ENCODE peak calls at places on chromosomes 5 and 9, in ten cellular contexts. Z is HCT116, R is heart left ventricle, O is endodermal cell, J is gastrocnemius medialis, K is left ventricle myocardium inferior, I is HL-60, U is ovary, H is hepatocyte, Y is keratinocyte. Q is an unnamed sample.

GRCh38 chr5:196350-196749 is 5.1 kb downstream of the LRRC14B start:
- DNase-seq in J (no peak), U (no peak), Y (no peak), I (no peak), O (no peak), Z (no peak), K (no peak), H (no peak), R (no peak), Q (no peak)

GRCh38 chr5:79962580-79963222 is 28.4 kb downstream of the MTX3 start:
- DNase-seq in O (no peak), J (no peak), R (no peak), K (no peak), H (no peak), U (no peak), I (no peak), Y (no peak), Z (no peak), Q (peak; percentile 47)

GRCh38 chr9:69204869-69205268 is 30.8 kb downstream of the TJP2 start:
- DNase-seq in K (peak; percentile 25), U (peak; percentile 37), J (no peak), Y (no peak), R (no peak), O (peak; percentile 61), I (no peak), Z (no peak), H (no peak), Q (no peak)

GRCh38 chr9:105244274-105244995 is at the start of gene SLC44A1:
- DNase-seq in J (peak; percentile 91), Z (peak; percentile 83), Y (no peak), O (peak; percentile 97), R (peak; percentile 99), U (peak; percentile 95), H (peak; percentile 98), K (peak; percentile 98), I (peak; percentile 97), Q (peak; percentile 79)

GRCh38 chr5:138954257-138955012 is 79.3 kb upstream of the LRRTM2 start:
- DNase-seq in Y (no peak), H (no peak), I (no peak), O (peak; percentile 42), R (no peak), K (no peak), U (no peak), J (no peak), Z (no peak), Q (no peak)

GRCh38 chr5:19554524-19554923 is 433.5 kb downstream of the CDH18 start:
- DNase-seq in R (no peak), Y (no peak), I (no peak), O (no peak), Z (no peak), U (no peak), J (no peak), K (no peak), H (no peak), Q (no peak)

GRCh38 chr5:39755452-39755851 is 330.7 kb upstream of the DAB2 start:
- DNase-seq in Y (no peak), K (no peak), O (no peak), R (no peak), I (no peak), Z (no peak), J (no peak), U (no peak), H (no peak), Q (no peak)

GRCh38 chr9:14423816-14424261 is 109.9 kb upstream of the NFIB start:
- DNase-seq in U (no peak), J (no peak), O (peak; percentile 61), Z (no peak), Y (no peak), K (no peak), H (no peak), I (no peak), R (no peak), Q (peak; percentile 38)

GRCh38 chr5:136638084-136638483 is 272.7 kb upstream of the TRPC7 start:
- DNase-seq in R (no peak), J (no peak), Z (no peak), H (peak; percentile 12), K (no peak), Y (no peak), U (no peak), I (no peak), O (no peak), Q (peak; percentile 14)

GRCh38 chr9:117101003-117101402 is 313.9 kb downstream of the ASTN2 start:
- DNase-seq in R (no peak), Z (no peak), U (no peak), I (no peak), H (no peak), Y (no peak), K (no peak), O (no peak), J (no peak), Q (no peak)

GRCh38 chr9:38415846-38416245 is 8.4 kb downstream of the IGFBPL1 start:
- DNase-seq in R (no peak), U (no peak), Y (no peak), I (no peak), K (no peak), O (no peak), Z (no peak), H (no peak), J (no peak), Q (no peak)

GRCh38 chr5:16616536-16617271 is at the start of gene RETREG1:
- DNase-seq in Z (peak; percentile 15), J (no peak), H (peak; percentile 80), Y (no peak), U (peak; percentile 50), I (peak; percentile 55), O (peak; percentile 84), R (peak; percentile 85), K (peak; percentile 68), Q (peak; percentile 4)

GRCh38 chr9:137482094-137482781 is 23.1 kb upstream of the NSMF start:
- DNase-seq in Y (no peak), R (peak; percentile 56), K (no peak), Z (no peak), O (no peak), J (peak; percentile 54), I (peak; percentile 90), H (peak; percentile 58), U (peak; percentile 64), Q (peak; percentile 77)

GRCh38 chr5:13566903-13567339 is 377.6 kb downstream of the DNAH5 start:
- DNase-seq in O (no peak), H (peak; percentile 73), U (no peak), I (peak; percentile 22), R (no peak), J (no peak), K (no peak), Y (peak; percentile 86), Z (no peak), Q (peak; percentile 99)

GRCh38 chr5:132451387-132451786 is 39.2 kb downstream of the IRF1 start:
- DNase-seq in I (no peak), U (no peak), Z (no peak), Y (no peak), O (peak; percentile 60), K (no peak), R (no peak), H (no peak), J (no peak), Q (peak; percentile 56)

GRCh38 chr9:6054280-6055099 is 39.1 kb upstream of the RANBP6 start:
- DNase-seq in J (no peak), Z (peak; percentile 78), U (peak; percentile 75), R (no peak), O (peak; percentile 93), Y (peak; percentile 60), K (peak; percentile 38), I (peak; percentile 72), H (peak; percentile 90), Q (peak; percentile 65)

GRCh38 chr9:6051511-6051950 is 36.1 kb upstream of the RANBP6 start:
- DNase-seq in K (no peak), O (no peak), Z (no peak), J (no peak), I (no peak), U (no peak), H (no peak), R (no peak), Y (no peak), Q (no peak)

GRCh38 chr9:6052520-6052919 is 37.1 kb upstream of the RANBP6 start:
- DNase-seq in J (no peak), O (no peak), I (no peak), U (no peak), K (no peak), Z (no peak), Y (no peak), H (no peak), R (no peak), Q (peak; percentile 84)

GRCh38 chr9:6049798-6050197 is 34.4 kb upstream of the RANBP6 start:
- DNase-seq in R (no peak), H (no peak), O (peak; percentile 79), Y (no peak), Z (peak; percentile 35), I (peak; percentile 64), U (no peak), J (no peak), K (no peak), Q (peak; percentile 51)

GRCh38 chr9:6055213-6055612 is 39.8 kb upstream of the RANBP6 start:
- DNase-seq in H (peak; percentile 87), J (no peak), Y (peak; percentile 91), O (peak; percentile 73), U (peak; percentile 42), I (peak; percentile 88), Z (peak; percentile 89), R (no peak), K (no peak), Q (peak; percentile 97)
- TF ChIP-seq CTCF in H (peak; percentile 75), J (peak; percentile 61), Y (peak; percentile 33), O (peak; percentile 79), U (peak; percentile 43), I (peak; percentile 28), Z (peak; percentile 87), R (peak; percentile 63), K (peak; percentile 63), Q (peak; percentile 43)

DNA sequence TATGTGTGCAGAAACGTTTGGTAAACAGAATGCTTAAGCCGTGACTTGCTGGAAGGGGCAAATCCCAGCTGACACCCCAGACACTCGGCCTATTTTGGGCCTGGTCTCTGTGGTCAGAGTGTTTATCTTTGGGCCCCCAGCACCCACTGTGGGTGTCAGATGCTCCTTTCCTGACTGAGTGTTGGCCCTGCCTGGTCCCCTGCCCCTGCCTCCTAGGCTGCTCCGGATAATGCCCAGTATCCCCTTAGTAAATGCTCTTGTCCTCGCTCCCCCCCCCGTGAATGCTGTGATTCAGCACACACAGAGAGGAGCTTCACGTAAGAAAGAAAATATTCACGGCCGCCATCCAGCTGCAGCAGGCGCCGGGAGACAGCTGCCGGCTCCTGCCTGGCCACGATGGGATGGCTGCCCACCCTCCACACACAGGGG is 11.3 kb upstream of the ANGPTL2 start:
- DNase-seq in I (no peak), J (peak; percentile 82), Z (no peak), K (peak; percentile 73), H (peak; percentile 61), Y (no peak), U (peak; percentile 82), R (peak; percentile 73), O (peak; percentile 73), Q (peak; percentile 49)
- H3K4me3 ChIP-seq in I (no peak overlapping the region), J (no peak overlapping the region), Z (no peak overlapping the region), K (peak overlapping the region; percentile 7), H (no peak overlapping the region), Y (no peak overlapping the region), U (no peak overlapping the region), R (no peak overlapping the region), O (no peak overlapping the region), Q (no peak overlapping the region)

GRCh38 chr5:2383678-2384025 is 367.8 kb downstream of the IRX2 start:
- DNase-seq in Z (no peak), O (no peak), R (no peak), H (no peak), J (no peak), Y (no peak), K (no peak), I (no peak), U (no peak), Q (no peak)
- H3K27me3 ChIP-seq in Z (no peaks in the 10 kb centered on the region), O (no peaks in the 10 kb centered on the region), R (peaks cover 8% of the 10 kb centered on the region), H (no peaks in the 10 kb centered on the region), J (peaks cover 5% of the 10 kb centered on the region), Y (no peaks in the 10 kb centered on the region), K (peaks cover 66% of the 10 kb centered on the region), I (no peaks in the 10 kb centered on the region), U (no peaks in the 10 kb centered on the region), Q (no peaks in the 10 kb centered on the region)

GRCh38 chr5:54764691-54765090 is 220.7 kb downstream of the ESM1 start:
- DNase-seq in Z (no peak), J (no peak), H (no peak), I (no peak), Y (no peak), K (no peak), O (no peak), R (no peak), U (no peak), Q (no peak)
- TF ChIP-seq CTCF in Z (no peak), J (no peak), H (no peak), I (no peak), Y (no peak), K (no peak), O (no peak), R (no peak), U (no peak), Q (no peak)